ENCODE peak calls at places on chromosomes 7 and 10, in four cellular contexts. S, C, X and N are unnamed samples.

GRCh38 chr10:48448796-48449195 is 142.3 kb downstream of the MAPK8 start:
- DNase-seq in S (no peak), C (no peak), X (no peak), N (no peak)

GRCh38 chr10:10094700-10095099 is 923.0 kb upstream of the CELF2 start:
- DNase-seq in S (no peak), C (no peak), X (no peak), N (no peak)

GRCh38 chr10:110008518-110009339 is 945 bp downstream of the ADD3 start:
- DNase-seq in S (no peak), C (peak), X (peak), N (peak)

GRCh38 chr7:3937146-3937545 is 636.1 kb downstream of the SDK1 start:
- DNase-seq in S (no peak), C (no peak), X (no peak), N (no peak)

GRCh38 chr7:87475359-87476178 is at the start of gene ABCB4:
- DNase-seq in S (no peak), C (no peak), X (peak), N (no peak)

GRCh38 chr7:27110163-27110976 is 7.9 kb upstream of the HOXA2 start:
- DNase-seq in S (peak), C (no peak), X (no peak), N (peak)

GRCh38 chr10:91162050-91162494 is 58.4 kb upstream of the PCGF5 start:
- DNase-seq in S (no peak), C (no peak), X (no peak), N (no peak)

GRCh38 chr7:121800916-121801675 is 71.9 kb upstream of the PTPRZ1 start:
- DNase-seq in S (no peak), C (no peak), X (no peak), N (no peak)

GRCh38 chr10:43871004-43871439 is 222.3 kb upstream of the ZNF32 start:
- DNase-seq in S (no peak), C (no peak), X (peak), N (no peak)

GRCh38 chr7:87210506-87210905 is 9.0 kb downstream of the TMEM243 start:
- DNase-seq in S (no peak), C (no peak), X (no peak), N (no peak)

GRCh38 chr10:132746801-132747625 is 38.9 kb downstream of the NKX6-2 start:
- DNase-seq in S (no peak), C (no peak), X (no peak), N (no peak)

GRCh38 chr7:116510795-116511194 is 11.3 kb downstream of the CAV2 start:
- DNase-seq in S (no peak), C (no peak), X (no peak), N (no peak)

GRCh38 chr10:82267465-82267864 is 392.5 kb downstream of the NRG3 start:
- DNase-seq in S (no peak), C (no peak), X (no peak), N (no peak)

GRCh38 chr7:139730746-139731612 is 46.8 kb downstream of the HIPK2 start:
- DNase-seq in S (no peak), C (no peak), X (peak), N (peak)

GRCh38 chr7:47197508-47197907 is 384.4 kb downstream of the TNS3 start:
- DNase-seq in S (no peak), C (no peak), X (no peak), N (no peak)

GRCh38 chr10:97332586-97333350 is 1.8 kb downstream of the FRAT2 start:
- DNase-seq in S (peak), C (no peak), X (peak), N (peak)

GRCh38 chr7:101913247-101913721 is 95.9 kb downstream of the CUX1 start:
- DNase-seq in S (no peak), C (no peak), X (no peak), N (no peak)

GRCh38 chr7:4006687-4007086 is 675.4 kb upstream of the FOXK1 start:
- DNase-seq in S (no peak), C (peak), X (no peak), N (peak)

GRCh38 chr7:144534196-144534595 is 130.7 kb upstream of the NOBOX start:
- DNase-seq in S (no peak), C (no peak), X (no peak), N (no peak)

GRCh38 chr10:28054211-28054888 is 55.5 kb upstream of the ODAD2 start:
- DNase-seq in S (peak), C (no peak), X (no peak), N (no peak)